ENCODE peak calls at places on chromosomes 12 and 14, in eight cellular contexts. G is B cell, S is lower leg skin, Y is T-helper 1 cell, K is pulmonary artery endothelial cell, P is NCI-H1105 treated with DMSO at 0.1 percent for 48 hours, C is fibroblast of pulmonary artery, O is cerebellum. J is an unnamed sample.

GRCh38 chr12:13173537-13173936 is 23.0 kb upstream of the EMP1 start:
- DNase-seq in G (peak), S (peak), Y (no peak), K (no peak), P (no peak), C (peak), O (no peak), J (peak)

GRCh38 chr12:43029971-43030370 is 440.4 kb upstream of the PRICKLE1 start:
- DNase-seq in G (no peak), S (no peak), Y (no peak), K (peak), P (no peak), C (no peak), O (no peak), J (no peak)

GRCh38 chr12:27868165-27868564 is 88.1 kb upstream of the MANSC4 start:
- DNase-seq in G (no peak), S (no peak), Y (no peak), K (no peak), P (no peak), C (peak), O (no peak), J (no peak)

GRCh38 chr12:89768586-89769482 is 60.2 kb upstream of the ATP2B1 start:
- DNase-seq in G (no peak), S (no peak), Y (no peak), K (no peak), P (no peak), C (peak), O (no peak), J (no peak)

GRCh38 chr14:100078997-100079561 is 13.9 kb downstream of the EVL start:
- DNase-seq in G (no peak), S (peak), Y (peak), K (no peak), P (no peak), C (peak), O (peak), J (no peak)

GRCh38 chr14:24943024-24943423 is 106.9 kb downstream of the STXBP6 start:
- DNase-seq in G (no peak), S (peak), Y (no peak), K (no peak), P (peak), C (no peak), O (no peak), J (peak)

GRCh38 chr12:12212769-12213168 is 54.1 kb downstream of the LRP6 start:
- DNase-seq in G (no peak), S (no peak), Y (no peak), K (no peak), P (no peak), C (no peak), O (no peak), J (no peak)

GRCh38 chr14:90739318-90740077 is 76.7 kb downstream of the TTC7B start:
- DNase-seq in G (no peak), S (no peak), Y (no peak), K (no peak), P (no peak), C (no peak), O (no peak), J (no peak)

GRCh38 chr12:103769240-103769945 is 71.6 kb downstream of the NT5DC3 start:
- DNase-seq in G (no peak), S (no peak), Y (no peak), K (no peak), P (no peak), C (no peak), O (no peak), J (no peak)

GRCh38 chr12:9349888-9350885 is 142.0 kb upstream of the PZP start:
- DNase-seq in G (no peak), S (no peak), Y (no peak), K (no peak), P (no peak), C (no peak), O (no peak), J (no peak)

GRCh38 chr14:72476657-72477499 is 417.0 kb downstream of the DPF3 start:
- DNase-seq in G (peak), S (peak), Y (peak), K (no peak), P (no peak), C (peak), O (peak), J (no peak)

GRCh38 chr12:91335724-91336123 is 153.1 kb upstream of the DCN start:
- DNase-seq in G (no peak), S (no peak), Y (no peak), K (no peak), P (no peak), C (no peak), O (no peak), J (no peak)

GRCh38 chr14:95119336-95119735 is 38.0 kb downstream of the DICER1 start:
- DNase-seq in G (no peak), S (no peak), Y (no peak), K (no peak), P (no peak), C (no peak), O (no peak), J (no peak)

GRCh38 chr14:94175403-94176146 is 1.5 kb downstream of the PPP4R4 start:
- DNase-seq in G (no peak), S (no peak), Y (no peak), K (no peak), P (peak), C (no peak), O (no peak), J (no peak)